ENCODE peak calls at places on chromosomes 11 and 22, in four cellular contexts. One of them, this sample, is unnamed.

GRCh38 chr22:26589367-26589844 is 526 bp downstream of the TPST2 start:
- DNase-seq in fibroblast of lung: peak; percentile 29
- DNase-seq in CD4-positive, alpha-beta T cell: no peak
- DNase-seq in substantia nigra: no peak
- DNase-seq in this sample: no peak

GRCh38 chr11:76846441-76846840 is 14.3 kb upstream of the ACER3 start:
- DNase-seq in CD4-positive, alpha-beta T cell: no peak
- DNase-seq in substantia nigra: no peak
- DNase-seq in fibroblast of lung: no peak
- DNase-seq in this sample: no peak

GRCh38 chr11:3808846-3809623 is 675 bp downstream of the PGAP2 start:
- DNase-seq in fibroblast of lung: peak; percentile 43
- DNase-seq in CD4-positive, alpha-beta T cell: peak; percentile 24
- DNase-seq in substantia nigra: no peak
- DNase-seq in this sample: no peak

GRCh38 chr22:19080853-19081252 is 41.4 kb downstream of the DGCR2 start:
- DNase-seq in CD4-positive, alpha-beta T cell: no peak
- DNase-seq in substantia nigra: no peak
- DNase-seq in fibroblast of lung: no peak
- DNase-seq in this sample: no peak

GRCh38 chr11:116928102-116928777 is 90.8 kb upstream of the APOA1 start:
- DNase-seq in fibroblast of lung: no peak
- DNase-seq in CD4-positive, alpha-beta T cell: no peak
- DNase-seq in substantia nigra: no peak
- DNase-seq in this sample: no peak

GRCh38 chr11:474914-475506 is 24.9 kb downstream of the PTDSS2 start:
- DNase-seq in substantia nigra: no peak
- DNase-seq in fibroblast of lung: no peak
- DNase-seq in CD4-positive, alpha-beta T cell: no peak
- DNase-seq in this sample: no peak

GRCh38 chr11:76280151-76280881 is 74.0 kb upstream of the WNT11 start:
- DNase-seq in fibroblast of lung: no peak
- DNase-seq in substantia nigra: no peak
- DNase-seq in CD4-positive, alpha-beta T cell: no peak
- DNase-seq in this sample: no peak

GRCh38 chr22:22125028-22125578 is 119.5 kb upstream of the VPREB1 start:
- DNase-seq in fibroblast of lung: no peak
- DNase-seq in CD4-positive, alpha-beta T cell: no peak
- DNase-seq in substantia nigra: no peak
- DNase-seq in this sample: no peak

GRCh38 chr11:58334708-58335107 is 24.2 kb downstream of the OR5B17 start:
- DNase-seq in CD4-positive, alpha-beta T cell: no peak
- DNase-seq in substantia nigra: no peak
- DNase-seq in fibroblast of lung: peak; percentile 90
- DNase-seq in this sample: no peak

GRCh38 chr22:49929553-49929979 is 11.1 kb downstream of the CRELD2 start:
- DNase-seq in fibroblast of lung: no peak
- DNase-seq in substantia nigra: no peak
- DNase-seq in CD4-positive, alpha-beta T cell: peak; percentile 72
- DNase-seq in this sample: peak; percentile 94

GRCh38 chr22:38957046-38957770 is at the start of gene APOBEC3A:
- DNase-seq in fibroblast of lung: no peak
- DNase-seq in substantia nigra: no peak
- DNase-seq in CD4-positive, alpha-beta T cell: no peak
- DNase-seq in this sample: no peak

GRCh38 chr11:21037836-21038235 is 368.4 kb downstream of the NELL1 start:
- DNase-seq in fibroblast of lung: no peak
- DNase-seq in CD4-positive, alpha-beta T cell: no peak
- DNase-seq in substantia nigra: no peak
- DNase-seq in this sample: no peak

GRCh38 chr11:6569706-6570105 is 33.7 kb downstream of the RRP8 start:
- DNase-seq in substantia nigra: no peak
- DNase-seq in fibroblast of lung: no peak
- DNase-seq in CD4-positive, alpha-beta T cell: no peak
- DNase-seq in this sample: no peak

GRCh38 chr11:134482128-134482527 is 70.1 kb upstream of the B3GAT1 start:
- DNase-seq in substantia nigra: no peak
- DNase-seq in CD4-positive, alpha-beta T cell: no peak
- DNase-seq in fibroblast of lung: no peak
- DNase-seq in this sample: no peak

GRCh38 chr11:69670158-69670845 is 4.9 kb downstream of the LTO1 start:
- DNase-seq in CD4-positive, alpha-beta T cell: peak; percentile 36
- DNase-seq in fibroblast of lung: peak; percentile 71
- DNase-seq in substantia nigra: peak; percentile 76
- DNase-seq in this sample: peak; percentile 90

GRCh38 chr11:88555018-88555828 is 217.7 kb upstream of the CTSC start:
- DNase-seq in fibroblast of lung: peak; percentile 100
- DNase-seq in CD4-positive, alpha-beta T cell: no peak
- DNase-seq in substantia nigra: no peak
- DNase-seq in this sample: no peak

GRCh38 chr22:19723165-19723989 is at the start of gene GP1BB:
- DNase-seq in fibroblast of lung: peak; percentile 54
- DNase-seq in substantia nigra: no peak
- DNase-seq in CD4-positive, alpha-beta T cell: no peak
- DNase-seq in this sample: peak; percentile 74

GRCh38 chr11:114439229-114440120 is at the start of gene REXO2:
- DNase-seq in CD4-positive, alpha-beta T cell: peak; percentile 93
- DNase-seq in fibroblast of lung: peak; percentile 95
- DNase-seq in substantia nigra: peak; percentile 92
- DNase-seq in this sample: peak; percentile 90

GRCh38 chr22:20552913-20553401 is 45.5 kb downstream of the MED15 start:
- DNase-seq in substantia nigra: no peak
- DNase-seq in fibroblast of lung: no peak
- DNase-seq in CD4-positive, alpha-beta T cell: no peak
- DNase-seq in this sample: no peak

GRCh38 chr11:63564056-63564784 is 1.0 kb upstream of the PLAAT2 start:
- DNase-seq in CD4-positive, alpha-beta T cell: no peak
- DNase-seq in substantia nigra: no peak
- DNase-seq in fibroblast of lung: no peak
- DNase-seq in this sample: no peak

GRCh38 chr11:122069946-122070345 is 46.1 kb downstream of the BLID start:
- DNase-seq in substantia nigra: peak; percentile 34
- DNase-seq in CD4-positive, alpha-beta T cell: no peak
- DNase-seq in fibroblast of lung: peak; percentile 94
- DNase-seq in this sample: no peak

GRCh38 chr11:9862981-9863380 is 199.1 kb downstream of the SWAP70 start:
- DNase-seq in CD4-positive, alpha-beta T cell: no peak
- DNase-seq in substantia nigra: no peak
- DNase-seq in fibroblast of lung: no peak
- DNase-seq in this sample: no peak

GRCh38 chr11:26830218-26830617 is 108.4 kb upstream of the SLC5A12 start:
- DNase-seq in substantia nigra: no peak
- DNase-seq in fibroblast of lung: no peak
- DNase-seq in CD4-positive, alpha-beta T cell: no peak
- DNase-seq in this sample: no peak

GRCh38 chr11:78344676-78345075 is 72.9 kb downstream of the GAB2 start:
- DNase-seq in CD4-positive, alpha-beta T cell: no peak
- DNase-seq in substantia nigra: no peak
- DNase-seq in fibroblast of lung: no peak
- DNase-seq in this sample: no peak
- H3K27ac ChIP-seq in CD4-positive, alpha-beta T cell: no peak overlapping the region
- H3K27ac ChIP-seq in substantia nigra: peak overlapping the region; percentile 84
- H3K27ac ChIP-seq in fibroblast of lung: no peak overlapping the region
- H3K27ac ChIP-seq in this sample: no peak overlapping the region

DNA sequence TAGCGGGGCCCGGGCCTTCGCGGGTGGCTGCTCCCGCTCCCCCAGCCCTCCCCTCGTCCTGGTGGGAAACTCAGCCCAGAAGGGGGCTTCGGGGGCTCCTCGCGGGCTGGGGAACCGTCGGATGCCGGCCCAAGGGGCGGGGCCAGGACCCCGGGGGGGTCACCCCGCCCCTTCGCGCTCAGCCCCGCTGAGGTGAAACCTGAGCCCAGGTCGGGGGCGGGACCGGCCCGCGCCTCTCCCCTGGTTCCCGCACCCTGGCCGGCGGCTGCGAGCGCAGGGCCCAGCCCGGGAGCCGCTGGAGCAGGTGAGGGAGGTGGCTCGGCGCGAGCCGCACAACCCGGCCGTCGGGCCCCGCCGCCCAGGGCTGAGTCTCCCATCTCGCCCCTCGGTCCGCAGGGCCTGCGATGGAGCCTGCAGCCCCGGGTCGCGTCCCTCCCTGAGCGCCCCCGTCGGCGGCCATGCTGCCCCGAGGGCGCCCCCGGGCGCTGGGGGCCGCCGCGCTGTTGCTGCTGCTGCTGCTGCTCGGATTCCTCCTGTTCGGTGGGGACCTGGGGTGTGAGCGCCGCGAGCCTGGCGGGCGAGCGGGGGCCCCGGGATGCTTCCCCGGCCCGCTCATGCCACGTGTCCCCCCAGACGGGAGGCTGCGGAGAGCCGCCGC is at the start of gene LARGE2:
- DNase-seq in fibroblast of lung: no peak
- DNase-seq in CD4-positive, alpha-beta T cell: no peak
- DNase-seq in substantia nigra: no peak
- DNase-seq in this sample: peak; percentile 86
- H3K27ac ChIP-seq in fibroblast of lung: no peak within 1 kb of the TSS
- H3K27ac ChIP-seq in CD4-positive, alpha-beta T cell: no peak within 1 kb of the TSS
- H3K27ac ChIP-seq in substantia nigra: no peak within 1 kb of the TSS
- H3K27ac ChIP-seq in this sample: peak within 1 kb of the TSS; percentile 76

DNA sequence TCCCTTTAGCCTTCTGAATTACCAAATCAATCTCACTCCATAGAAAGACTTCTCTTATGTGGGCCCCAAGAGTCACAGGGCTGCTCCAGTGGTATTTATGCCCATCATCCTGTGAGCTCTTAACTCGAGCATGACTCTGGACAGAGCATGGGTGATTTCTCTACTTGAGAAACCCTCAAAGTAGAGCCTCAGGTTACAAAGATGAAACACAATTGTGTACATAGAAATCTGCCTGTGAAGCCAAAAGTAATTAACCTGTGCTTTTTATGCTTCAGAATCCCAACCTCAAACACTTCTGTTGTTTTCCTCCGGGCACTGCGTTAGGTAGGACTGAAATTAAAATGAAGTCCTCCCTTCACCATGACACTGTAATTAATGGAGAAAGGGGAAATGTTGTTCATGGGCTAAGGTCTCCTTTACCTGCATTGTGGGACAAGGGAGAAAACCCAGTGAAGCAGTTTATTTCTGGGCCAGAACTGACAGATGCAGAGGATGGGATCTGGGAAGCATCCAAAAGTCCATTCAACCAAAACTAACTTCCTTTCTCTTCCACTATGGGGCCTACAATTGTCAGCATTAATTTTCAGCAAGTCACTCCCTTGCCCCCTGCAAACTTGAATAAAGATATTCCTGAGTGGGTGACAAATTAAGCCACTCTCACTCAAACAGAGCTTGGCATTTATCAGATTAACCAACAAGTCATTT is 24.1 kb upstream of the POU2AF1 start:
- DNase-seq in substantia nigra: no peak
- DNase-seq in CD4-positive, alpha-beta T cell: no peak
- DNase-seq in fibroblast of lung: no peak
- DNase-seq in this sample: no peak
- H3K27ac ChIP-seq in substantia nigra: no peak overlapping the region
- H3K27ac ChIP-seq in CD4-positive, alpha-beta T cell: no peak overlapping the region
- H3K27ac ChIP-seq in fibroblast of lung: no peak overlapping the region
- H3K27ac ChIP-seq in this sample: no peak overlapping the region

GRCh38 chr11:78425436-78425835 is 7.8 kb upstream of the GAB2 start:
- DNase-seq in CD4-positive, alpha-beta T cell: no peak
- DNase-seq in substantia nigra: no peak
- DNase-seq in fibroblast of lung: no peak
- DNase-seq in this sample: no peak
- H3K27ac ChIP-seq in CD4-positive, alpha-beta T cell: no peak overlapping the region
- H3K27ac ChIP-seq in substantia nigra: no peak overlapping the region
- H3K27ac ChIP-seq in fibroblast of lung: no peak overlapping the region
- H3K27ac ChIP-seq in this sample: no peak overlapping the region

DNA sequence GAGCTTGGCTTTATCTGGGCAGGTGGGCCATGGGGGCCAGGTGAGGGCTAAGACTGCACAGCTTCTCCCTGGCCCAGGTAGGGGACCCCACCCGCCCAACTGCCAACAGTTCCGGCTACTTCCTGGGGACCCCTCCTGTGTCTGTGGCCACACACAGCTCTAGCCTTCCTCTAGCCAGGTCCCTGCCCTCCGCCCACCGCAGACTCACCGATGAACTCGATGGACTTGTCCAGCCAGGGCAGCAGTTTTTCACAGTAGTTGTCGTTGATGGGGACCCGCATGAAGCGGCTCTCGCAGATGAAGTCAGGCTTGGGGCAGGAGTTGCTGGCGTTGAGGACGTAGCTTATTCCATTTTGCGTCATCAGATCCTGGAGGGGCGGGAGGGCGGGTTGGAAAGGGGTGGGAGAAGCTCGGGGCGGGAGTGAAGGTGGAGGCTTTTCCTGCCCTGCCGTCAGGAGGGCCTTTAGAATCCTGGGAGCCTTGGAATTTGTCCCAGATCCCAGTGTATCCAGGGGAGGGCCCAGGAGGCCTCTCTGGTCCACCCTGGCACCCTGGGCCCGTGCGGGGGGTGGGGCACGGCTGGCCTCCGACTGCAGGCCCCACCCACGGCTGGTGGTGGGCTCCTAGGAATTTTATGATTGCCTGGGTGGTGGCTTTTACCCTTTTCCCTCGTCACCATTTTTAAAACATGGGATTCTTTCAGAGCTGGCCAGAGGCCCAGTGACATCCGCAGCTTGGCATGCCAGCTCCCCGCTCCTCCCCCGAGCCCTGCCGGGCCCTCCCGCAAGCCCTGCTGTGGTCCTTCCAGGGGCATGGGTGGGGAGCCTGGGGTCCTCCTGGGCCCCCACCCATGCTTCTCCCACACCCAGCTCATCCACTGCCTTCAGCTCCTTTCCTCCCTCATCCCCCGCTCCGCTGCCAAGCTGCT is 13.9 kb downstream of the DUSP8 start:
- DNase-seq in fibroblast of lung: peak; percentile 82
- DNase-seq in substantia nigra: no peak
- DNase-seq in CD4-positive, alpha-beta T cell: no peak
- DNase-seq in this sample: no peak
- H3K27ac ChIP-seq in fibroblast of lung: no peak overlapping the region
- H3K27ac ChIP-seq in substantia nigra: peak overlapping the region; percentile 85
- H3K27ac ChIP-seq in CD4-positive, alpha-beta T cell: no peak overlapping the region
- H3K27ac ChIP-seq in this sample: no peak overlapping the region

DNA sequence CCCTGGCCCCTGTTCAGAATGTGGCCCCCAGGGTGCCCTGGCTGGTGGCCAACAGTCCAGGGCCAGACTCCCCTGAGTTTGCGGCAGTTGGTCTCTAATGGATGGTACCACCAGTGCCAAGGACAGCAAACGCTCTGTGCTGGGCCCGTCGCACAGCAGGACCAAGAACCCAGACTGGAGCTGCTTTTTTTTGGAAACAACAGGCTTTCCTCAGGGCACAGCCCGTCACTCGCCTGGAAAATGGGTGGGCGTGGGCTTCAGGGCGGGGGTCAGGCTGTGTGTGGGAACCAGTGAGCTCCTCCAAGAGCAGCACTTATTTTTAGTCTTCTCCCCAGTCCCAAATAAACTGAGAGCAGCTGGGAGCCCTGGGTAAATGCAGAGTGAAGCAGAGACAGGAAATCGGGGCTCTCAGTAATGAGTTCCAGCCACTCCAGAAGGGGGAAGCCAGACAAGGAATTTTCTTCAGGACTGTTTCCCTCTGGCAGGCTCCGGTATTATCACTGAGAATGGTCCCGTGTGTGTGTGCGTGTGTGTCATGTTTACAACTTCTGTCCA is 62.9 kb downstream of the PPFIBP2 start:
- DNase-seq in fibroblast of lung: peak; percentile 27
- DNase-seq in CD4-positive, alpha-beta T cell: no peak
- DNase-seq in substantia nigra: no peak
- DNase-seq in this sample: no peak
- H3K27ac ChIP-seq in fibroblast of lung: peak overlapping the region; percentile 50
- H3K27ac ChIP-seq in CD4-positive, alpha-beta T cell: no peak overlapping the region
- H3K27ac ChIP-seq in substantia nigra: peak overlapping the region; percentile 98
- H3K27ac ChIP-seq in this sample: peak overlapping the region; percentile 26